ENCODE peak calls at places on chromosomes 1 and 21, in ten cellular contexts. One of them, this sample, is unnamed. For H3K4me1 and H3K9me3, the result is how much of the 10 kb centered on the place peaks cover.

GRCh38 chr1:198528376-198528775 is 12.1 kb downstream of the ATP6V1G3 start:
- DNase-seq in lung: no peak
- DNase-seq in right lobe of liver: no peak
- DNase-seq in HCT116: no peak
- DNase-seq in left ventricle myocardium inferior: no peak
- DNase-seq in spleen: no peak
- DNase-seq in psoas muscle: no peak
- DNase-seq in stomach: no peak
- DNase-seq in CD8-positive, alpha-beta T cell: no peak
- DNase-seq in ovary: no peak
- DNase-seq in this sample: no peak

GRCh38 chr1:100351095-100351884 is 1.0 kb upstream of the CDC14A start:
- DNase-seq in right lobe of liver: peak
- DNase-seq in lung: peak
- DNase-seq in ovary: peak
- DNase-seq in left ventricle myocardium inferior: peak
- DNase-seq in CD8-positive, alpha-beta T cell: peak
- DNase-seq in stomach: peak
- DNase-seq in HCT116: peak
- DNase-seq in psoas muscle: peak
- DNase-seq in spleen: peak
- DNase-seq in this sample: peak

GRCh38 chr1:100305954-100306353 is 39.9 kb downstream of the RTCA start:
- DNase-seq in spleen: no peak
- DNase-seq in CD8-positive, alpha-beta T cell: no peak
- DNase-seq in stomach: no peak
- DNase-seq in lung: no peak
- DNase-seq in left ventricle myocardium inferior: no peak
- DNase-seq in psoas muscle: no peak
- DNase-seq in right lobe of liver: no peak
- DNase-seq in ovary: no peak
- DNase-seq in HCT116: no peak
- DNase-seq in this sample: no peak

GRCh38 chr21:42665026-42665425 is 11.6 kb downstream of the PDE9A start:
- DNase-seq in lung: no peak
- DNase-seq in HCT116: no peak
- DNase-seq in right lobe of liver: no peak
- DNase-seq in left ventricle myocardium inferior: no peak
- DNase-seq in psoas muscle: no peak
- DNase-seq in spleen: no peak
- DNase-seq in ovary: no peak
- DNase-seq in stomach: no peak
- DNase-seq in CD8-positive, alpha-beta T cell: no peak
- DNase-seq in this sample: no peak

GRCh38 chr1:185812934-185813333 is 78.7 kb downstream of the HMCN1 start:
- DNase-seq in HCT116: no peak
- DNase-seq in psoas muscle: no peak
- DNase-seq in stomach: no peak
- DNase-seq in spleen: no peak
- DNase-seq in ovary: no peak
- DNase-seq in CD8-positive, alpha-beta T cell: no peak
- DNase-seq in lung: no peak
- DNase-seq in left ventricle myocardium inferior: no peak
- DNase-seq in right lobe of liver: no peak
- DNase-seq in this sample: no peak

GRCh38 chr1:22752339-22752738 is 41.7 kb downstream of the EPHB2 start:
- DNase-seq in CD8-positive, alpha-beta T cell: no peak
- DNase-seq in HCT116: no peak
- DNase-seq in stomach: no peak
- DNase-seq in ovary: no peak
- DNase-seq in psoas muscle: no peak
- DNase-seq in spleen: no peak
- DNase-seq in left ventricle myocardium inferior: no peak
- DNase-seq in lung: no peak
- DNase-seq in right lobe of liver: no peak
- DNase-seq in this sample: no peak

GRCh38 chr1:3518256-3518655 is 63.8 kb downstream of the ARHGEF16 start:
- DNase-seq in ovary: no peak
- DNase-seq in psoas muscle: no peak
- DNase-seq in HCT116: no peak
- DNase-seq in CD8-positive, alpha-beta T cell: no peak
- DNase-seq in left ventricle myocardium inferior: no peak
- DNase-seq in lung: no peak
- DNase-seq in right lobe of liver: no peak
- DNase-seq in spleen: no peak
- DNase-seq in stomach: no peak
- DNase-seq in this sample: no peak

GRCh38 chr1:230899845-230900251 is 31.5 kb upstream of the C1orf198 start:
- DNase-seq in ovary: no peak
- DNase-seq in lung: no peak
- DNase-seq in right lobe of liver: no peak
- DNase-seq in stomach: no peak
- DNase-seq in CD8-positive, alpha-beta T cell: no peak
- DNase-seq in left ventricle myocardium inferior: no peak
- DNase-seq in spleen: no peak
- DNase-seq in HCT116: no peak
- DNase-seq in psoas muscle: no peak
- DNase-seq in this sample: no peak

GRCh38 chr21:43027846-43028731 is 47.5 kb downstream of the CBS start:
- DNase-seq in ovary: no peak
- DNase-seq in left ventricle myocardium inferior: no peak
- DNase-seq in CD8-positive, alpha-beta T cell: no peak
- DNase-seq in spleen: peak
- DNase-seq in psoas muscle: no peak
- DNase-seq in right lobe of liver: no peak
- DNase-seq in lung: no peak
- DNase-seq in HCT116: no peak
- DNase-seq in stomach: no peak
- DNase-seq in this sample: no peak

GRCh38 chr1:39531526-39531925 is 40.1 kb downstream of the BMP8A start:
- DNase-seq in ovary: no peak
- DNase-seq in stomach: no peak
- DNase-seq in right lobe of liver: no peak
- DNase-seq in psoas muscle: no peak
- DNase-seq in HCT116: no peak
- DNase-seq in CD8-positive, alpha-beta T cell: no peak
- DNase-seq in spleen: peak
- DNase-seq in lung: no peak
- DNase-seq in left ventricle myocardium inferior: no peak
- DNase-seq in this sample: no peak

GRCh38 chr1:25796807-25797458 is 3.1 kb upstream of the SELENON start:
- DNase-seq in ovary: peak
- DNase-seq in left ventricle myocardium inferior: peak
- DNase-seq in psoas muscle: peak
- DNase-seq in spleen: peak
- DNase-seq in CD8-positive, alpha-beta T cell: peak
- DNase-seq in stomach: peak
- DNase-seq in right lobe of liver: peak
- DNase-seq in lung: peak
- DNase-seq in HCT116: peak
- DNase-seq in this sample: no peak

GRCh38 chr1:179012033-179012432 is 13.7 kb upstream of the FAM20B start:
- DNase-seq in ovary: no peak
- DNase-seq in HCT116: no peak
- DNase-seq in spleen: no peak
- DNase-seq in CD8-positive, alpha-beta T cell: no peak
- DNase-seq in stomach: no peak
- DNase-seq in left ventricle myocardium inferior: no peak
- DNase-seq in psoas muscle: no peak
- DNase-seq in right lobe of liver: no peak
- DNase-seq in lung: no peak
- DNase-seq in this sample: no peak

GRCh38 chr1:204072951-204073836 is at the start of gene SOX13:
- DNase-seq in left ventricle myocardium inferior: peak
- DNase-seq in right lobe of liver: peak
- DNase-seq in ovary: peak
- DNase-seq in HCT116: peak
- DNase-seq in CD8-positive, alpha-beta T cell: peak
- DNase-seq in psoas muscle: peak
- DNase-seq in stomach: peak
- DNase-seq in lung: peak
- DNase-seq in spleen: peak
- DNase-seq in this sample: no peak
- TF ChIP-seq CTCF in left ventricle myocardium inferior: peak
- TF ChIP-seq CTCF in right lobe of liver: no peak
- TF ChIP-seq CTCF in ovary: no peak
- TF ChIP-seq CTCF in HCT116: peak
- TF ChIP-seq CTCF in CD8-positive, alpha-beta T cell: no peak
- TF ChIP-seq CTCF in psoas muscle: no peak
- TF ChIP-seq CTCF in stomach: no peak
- TF ChIP-seq CTCF in lung: no peak
- TF ChIP-seq CTCF in spleen: peak
- TF ChIP-seq CTCF in this sample: peak

DNA sequence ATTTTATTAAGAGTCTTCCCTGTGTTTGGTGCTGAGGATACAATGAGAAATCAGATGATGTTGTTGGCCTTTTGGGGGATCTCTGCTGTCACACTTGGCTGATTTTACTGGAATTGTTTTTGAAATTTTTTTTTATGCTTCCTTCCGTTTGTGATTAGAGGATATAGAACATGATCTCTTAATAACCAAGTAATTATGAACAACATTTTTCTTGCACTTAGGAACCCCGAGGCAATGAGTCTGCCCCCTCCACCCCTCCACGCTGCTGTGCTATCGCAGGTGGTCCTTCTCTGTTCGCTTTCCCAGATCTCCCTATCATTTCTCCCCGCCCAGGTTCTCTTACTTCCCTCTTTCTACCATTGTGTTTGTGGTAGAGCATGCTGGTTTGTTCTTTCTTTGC is 73.2 kb upstream of the SCCPDH start:
- DNase-seq in lung: no peak
- DNase-seq in psoas muscle: no peak
- DNase-seq in ovary: no peak
- DNase-seq in CD8-positive, alpha-beta T cell: no peak
- DNase-seq in HCT116: no peak
- DNase-seq in right lobe of liver: no peak
- DNase-seq in left ventricle myocardium inferior: no peak
- DNase-seq in spleen: no peak
- DNase-seq in stomach: no peak
- DNase-seq in this sample: no peak
- H3K4me1 ChIP-seq in lung: under half
- H3K4me1 ChIP-seq in psoas muscle: under half
- H3K4me1 ChIP-seq in ovary: under half
- H3K4me1 ChIP-seq in CD8-positive, alpha-beta T cell: under half
- H3K4me1 ChIP-seq in HCT116: under half
- H3K4me1 ChIP-seq in right lobe of liver: under half
- H3K4me1 ChIP-seq in left ventricle myocardium inferior: under half
- H3K4me1 ChIP-seq in spleen: under half
- H3K4me1 ChIP-seq in stomach: under half
- H3K4me1 ChIP-seq in this sample: under half

DNA sequence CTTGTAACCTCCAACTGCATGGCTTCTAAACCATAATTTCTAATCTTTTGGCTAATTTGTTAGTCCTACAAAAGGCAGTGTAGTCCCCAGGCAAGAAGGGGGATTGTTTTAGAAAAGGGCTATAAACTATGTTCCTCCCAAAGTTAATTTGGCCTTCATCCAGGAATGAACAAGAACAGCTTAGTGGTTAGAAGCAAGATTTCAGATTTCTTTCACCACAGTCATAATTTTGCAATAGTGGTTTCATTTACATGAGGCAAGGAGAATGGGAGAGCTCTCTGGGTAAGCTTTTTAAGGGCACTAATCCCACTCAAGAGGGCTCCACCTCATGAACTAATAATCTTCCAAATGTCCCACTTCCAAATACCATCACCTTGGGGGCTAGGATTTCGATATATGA is 1353.9 kb downstream of the NCAM2 start:
- DNase-seq in left ventricle myocardium inferior: no peak
- DNase-seq in spleen: no peak
- DNase-seq in CD8-positive, alpha-beta T cell: no peak
- DNase-seq in HCT116: no peak
- DNase-seq in lung: no peak
- DNase-seq in stomach: no peak
- DNase-seq in psoas muscle: no peak
- DNase-seq in ovary: no peak
- DNase-seq in right lobe of liver: no peak
- DNase-seq in this sample: no peak
- H3K9me3 ChIP-seq in left ventricle myocardium inferior: under half
- H3K9me3 ChIP-seq in spleen: under half
- H3K9me3 ChIP-seq in CD8-positive, alpha-beta T cell: under half
- H3K9me3 ChIP-seq in HCT116: under half
- H3K9me3 ChIP-seq in lung: under half
- H3K9me3 ChIP-seq in stomach: under half
- H3K9me3 ChIP-seq in psoas muscle: under half
- H3K9me3 ChIP-seq in ovary: under half
- H3K9me3 ChIP-seq in right lobe of liver: under half
- H3K9me3 ChIP-seq in this sample: under half

GRCh38 chr21:45699966-45700365 is 56.4 kb downstream of the PCBP3 start:
- DNase-seq in stomach: no peak
- DNase-seq in left ventricle myocardium inferior: no peak
- DNase-seq in HCT116: no peak
- DNase-seq in CD8-positive, alpha-beta T cell: no peak
- DNase-seq in lung: no peak
- DNase-seq in right lobe of liver: no peak
- DNase-seq in ovary: no peak
- DNase-seq in psoas muscle: no peak
- DNase-seq in spleen: no peak
- DNase-seq in this sample: no peak

GRCh38 chr21:45698493-45698947 is 55.0 kb downstream of the PCBP3 start:
- DNase-seq in ovary: no peak
- DNase-seq in stomach: no peak
- DNase-seq in lung: peak
- DNase-seq in psoas muscle: peak
- DNase-seq in spleen: no peak
- DNase-seq in left ventricle myocardium inferior: peak
- DNase-seq in right lobe of liver: no peak
- DNase-seq in HCT116: no peak
- DNase-seq in CD8-positive, alpha-beta T cell: no peak
- DNase-seq in this sample: peak

GRCh38 chr21:45699251-45699942 is 55.9 kb downstream of the PCBP3 start:
- DNase-seq in psoas muscle: no peak
- DNase-seq in left ventricle myocardium inferior: no peak
- DNase-seq in stomach: no peak
- DNase-seq in lung: no peak
- DNase-seq in CD8-positive, alpha-beta T cell: no peak
- DNase-seq in spleen: no peak
- DNase-seq in ovary: no peak
- DNase-seq in right lobe of liver: no peak
- DNase-seq in HCT116: no peak
- DNase-seq in this sample: no peak

GRCh38 chr21:45700461-45700860 is 56.9 kb downstream of the PCBP3 start:
- DNase-seq in HCT116: no peak
- DNase-seq in CD8-positive, alpha-beta T cell: no peak
- DNase-seq in stomach: no peak
- DNase-seq in lung: no peak
- DNase-seq in ovary: no peak
- DNase-seq in spleen: no peak
- DNase-seq in psoas muscle: no peak
- DNase-seq in right lobe of liver: no peak
- DNase-seq in left ventricle myocardium inferior: no peak
- DNase-seq in this sample: no peak

GRCh38 chr21:45695086-45695485 is 51.6 kb downstream of the PCBP3 start:
- DNase-seq in spleen: no peak
- DNase-seq in left ventricle myocardium inferior: no peak
- DNase-seq in right lobe of liver: no peak
- DNase-seq in stomach: no peak
- DNase-seq in psoas muscle: no peak
- DNase-seq in HCT116: no peak
- DNase-seq in ovary: no peak
- DNase-seq in lung: no peak
- DNase-seq in CD8-positive, alpha-beta T cell: no peak
- DNase-seq in this sample: no peak
- TF ChIP-seq CTCF in spleen: no peak
- TF ChIP-seq CTCF in left ventricle myocardium inferior: no peak
- TF ChIP-seq CTCF in right lobe of liver: no peak
- TF ChIP-seq CTCF in stomach: no peak
- TF ChIP-seq CTCF in psoas muscle: no peak
- TF ChIP-seq CTCF in HCT116: no peak
- TF ChIP-seq CTCF in ovary: no peak
- TF ChIP-seq CTCF in lung: no peak
- TF ChIP-seq CTCF in CD8-positive, alpha-beta T cell: no peak
- TF ChIP-seq CTCF in this sample: no peak

This sample was measured in thoracic aorta.